ENCODE peak calls at places on chromosome 2, in five cellular contexts. R is cardiac fibroblast, T is fibroblast of villous mesenchyme, U is upper lobe of right lung, H is OCI-LY7. C is an unnamed sample.

GRCh38 chr2:196252408-196253114 is 81.2 kb upstream of the STK17B start:
- DNase-seq in R (peak; percentile 54), T (no peak), U (no peak), H (no peak), C (peak; percentile 65)

GRCh38 chr2:108383146-108383830 is 5.5 kb downstream of the SULT1C4 start:
- DNase-seq in R (no peak), T (no peak), U (no peak), H (peak; percentile 2), C (no peak)

GRCh38 chr2:146365041-146365440 is 1479.8 kb upstream of the ACVR2A start:
- DNase-seq in R (no peak), T (no peak), U (no peak), H (no peak), C (no peak)

GRCh38 chr2:69567157-69567908 is 76.2 kb downstream of the AAK1 start:
- DNase-seq in R (peak; percentile 56), T (no peak), U (no peak), H (no peak), C (peak; percentile 74)

GRCh38 chr2:200275281-200276103 is 31.0 kb upstream of the SPATS2L start:
- DNase-seq in R (no peak), T (no peak), U (no peak), H (no peak), C (peak; percentile 43)

GRCh38 chr2:40451926-40452605 is at the start of gene SLC8A1:
- DNase-seq in R (peak; percentile 58), T (peak; percentile 30), U (peak; percentile 75), H (peak; percentile 44), C (peak; percentile 48)

GRCh38 chr2:46171996-46172546 is 125.1 kb upstream of the EPAS1 start:
- DNase-seq in R (no peak), T (no peak), U (no peak), H (no peak), C (no peak)

GRCh38 chr2:109460553-109461324 is 153.0 kb downstream of the SEPTIN10 start:
- DNase-seq in R (no peak), T (no peak), U (peak; percentile 32), H (no peak), C (no peak)

GRCh38 chr2:6352906-6353515 is 512.7 kb downstream of the CMPK2 start:
- DNase-seq in R (no peak), T (peak; percentile 57), U (peak; percentile 76), H (peak; percentile 18), C (peak; percentile 44)

GRCh38 chr2:145123606-145124005 is 603.7 kb upstream of the ZEB2 start:
- DNase-seq in R (peak; percentile 40), T (peak; percentile 85), U (peak; percentile 56), H (no peak), C (peak; percentile 13)

GRCh38 chr2:154664248-154664647 is 34.2 kb upstream of the KCNJ3 start:
- DNase-seq in R (no peak), T (no peak), U (no peak), H (no peak), C (no peak)

GRCh38 chr2:149055751-149056150 is 17.3 kb downstream of the LYPD6B start:
- DNase-seq in R (no peak), T (no peak), U (no peak), H (no peak), C (no peak)

GRCh38 chr2:188285774-188286173 is 5.9 kb upstream of the GULP1 start:
- DNase-seq in R (no peak), T (no peak), U (no peak), H (no peak), C (no peak)

GRCh38 chr2:49961346-49961745 is 807.0 kb upstream of the FSHR start:
- DNase-seq in R (no peak), T (no peak), U (no peak), H (no peak), C (no peak)

GRCh38 chr2:189866296-189866695 is 82.0 kb downstream of the PMS1 start:
- DNase-seq in R (peak; percentile 27), T (no peak), U (no peak), H (no peak), C (peak; percentile 42)

GRCh38 chr2:40642261-40642660 is 190.4 kb upstream of the SLC8A1 start:
- DNase-seq in R (no peak), T (peak; percentile 3), U (no peak), H (no peak), C (peak; percentile 50)

GRCh38 chr2:234954551-234954992 is 2.8 kb downstream of the SH3BP4 start:
- DNase-seq in R (no peak), T (peak; percentile 52), U (no peak), H (no peak), C (peak; percentile 36)

GRCh38 chr2:119696494-119697030 is 17.6 kb downstream of the TMEM177 start:
- DNase-seq in R (no peak), T (no peak), U (no peak), H (peak; percentile 26), C (no peak)

GRCh38 chr2:30252723-30253688 is 21.7 kb downstream of the LBH start:
- DNase-seq in R (peak; percentile 85), T (peak; percentile 91), U (no peak), H (no peak), C (peak; percentile 65)

GRCh38 chr2:240605867-240606743 is 19.2 kb upstream of the GPR35 start:
- DNase-seq in R (no peak), T (no peak), U (peak; percentile 47), H (no peak), C (no peak)

GRCh38 chr2:145591109-145591809 is 1071.3 kb upstream of the ZEB2 start:
- DNase-seq in R (no peak), T (peak; percentile 37), U (no peak), H (no peak), C (peak; percentile 7)

DNA sequence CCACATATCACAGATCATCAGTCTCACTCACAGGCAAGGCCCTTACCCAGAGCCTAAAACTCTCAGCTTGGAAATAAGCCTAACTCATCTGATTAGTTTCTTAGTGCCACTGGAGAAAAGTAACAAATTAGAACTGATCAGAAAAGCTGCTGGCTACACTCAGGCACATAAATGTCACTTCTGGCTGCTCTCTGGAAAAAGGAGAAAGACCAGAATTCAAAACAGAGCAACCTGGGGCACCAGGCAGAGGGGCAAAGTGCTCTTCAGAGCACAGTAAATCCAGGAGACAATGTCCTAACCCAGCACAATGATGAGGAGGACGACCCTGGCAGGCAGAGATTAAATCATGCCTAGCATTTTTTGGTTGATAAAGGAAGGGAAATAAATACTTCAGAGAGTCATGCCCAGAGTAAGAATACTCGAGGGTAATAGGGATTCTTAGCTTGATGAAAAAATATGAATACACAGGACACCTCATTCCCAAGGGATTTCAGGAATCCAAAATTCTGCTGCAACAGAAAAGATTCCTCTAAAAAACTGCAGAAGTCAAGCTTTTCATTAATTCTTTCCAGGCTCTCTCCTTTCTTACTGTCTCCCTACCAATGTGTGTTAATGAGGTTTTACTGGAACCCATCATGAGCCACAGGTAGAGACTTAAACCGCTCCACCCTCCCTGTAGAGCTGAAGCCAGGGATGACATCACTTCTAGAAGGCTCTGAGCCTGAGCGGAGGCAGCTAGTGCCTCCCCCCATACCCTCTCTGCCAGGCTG is 3.6 kb downstream of the SDC1 start:
- DNase-seq in R (peak; percentile 62), T (peak; percentile 57), U (peak; percentile 10), H (no peak), C (peak; percentile 92)
- H3K4me3 ChIP-seq in R (no peak overlapping the region), T (no peak overlapping the region), U (no peak overlapping the region), H (no peak overlapping the region), C (no peak overlapping the region)

DNA sequence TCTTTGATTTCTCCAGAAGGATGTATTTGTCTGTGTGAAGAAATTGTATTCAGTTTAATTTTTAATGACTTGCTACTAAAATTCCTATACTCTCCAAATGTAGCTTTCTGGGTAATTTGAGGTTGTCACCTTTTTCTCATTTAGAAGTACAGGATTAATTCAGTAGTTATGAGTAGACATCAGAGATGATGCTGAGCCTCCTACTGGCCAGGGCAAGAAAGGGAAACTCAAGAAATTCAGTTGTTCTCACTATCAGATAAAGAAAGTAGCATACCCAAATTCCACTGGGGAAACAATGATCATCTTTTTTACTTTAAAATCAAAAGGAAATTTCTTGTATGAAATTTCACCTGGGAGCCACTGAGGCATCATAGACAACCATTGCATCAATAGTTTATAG is 199.4 kb downstream of the SATB2 start:
- DNase-seq in R (peak; percentile 23), T (no peak), U (no peak), H (peak; percentile 35), C (peak; percentile 18)
- TF ChIP-seq CTCF in R (peak; percentile 55), T (peak; percentile 42), U (no peak), H (peak; percentile 74), C (peak; percentile 57)

DNA sequence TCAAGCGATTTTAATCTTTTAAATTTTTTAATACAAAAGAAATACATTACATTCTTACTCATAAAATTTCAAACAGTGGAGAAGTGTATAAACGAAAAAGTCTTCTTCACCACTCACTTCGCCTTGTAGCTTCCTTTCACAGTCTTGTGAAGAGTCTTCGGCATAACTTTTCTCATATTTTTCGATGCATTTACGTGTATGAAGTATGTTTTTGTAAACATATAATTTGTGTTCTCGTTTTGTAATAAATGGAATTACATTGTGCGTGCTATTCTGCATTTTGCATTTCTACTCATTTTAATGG is 1.1 kb downstream of the SP140L start:
- DNase-seq in R (no peak), T (no peak), U (no peak), H (no peak), C (no peak)
- H3K4me3 ChIP-seq in R (no peak overlapping the region), T (peak overlapping the region; percentile 72), U (peak overlapping the region; percentile 51), H (peak overlapping the region; percentile 69), C (no peak overlapping the region)

GRCh38 chr2:104654813-104655212 is 199.1 kb upstream of the POU3F3 start:
- DNase-seq in R (no peak), T (no peak), U (no peak), H (no peak), C (no peak)

GRCh38 chr2:104658840-104659591 is 194.9 kb upstream of the POU3F3 start:
- DNase-seq in R (no peak), T (no peak), U (no peak), H (no peak), C (no peak)

GRCh38 chr2:104656496-104657310 is 197.2 kb upstream of the POU3F3 start:
- DNase-seq in R (no peak), T (no peak), U (no peak), H (no peak), C (no peak)

DNA sequence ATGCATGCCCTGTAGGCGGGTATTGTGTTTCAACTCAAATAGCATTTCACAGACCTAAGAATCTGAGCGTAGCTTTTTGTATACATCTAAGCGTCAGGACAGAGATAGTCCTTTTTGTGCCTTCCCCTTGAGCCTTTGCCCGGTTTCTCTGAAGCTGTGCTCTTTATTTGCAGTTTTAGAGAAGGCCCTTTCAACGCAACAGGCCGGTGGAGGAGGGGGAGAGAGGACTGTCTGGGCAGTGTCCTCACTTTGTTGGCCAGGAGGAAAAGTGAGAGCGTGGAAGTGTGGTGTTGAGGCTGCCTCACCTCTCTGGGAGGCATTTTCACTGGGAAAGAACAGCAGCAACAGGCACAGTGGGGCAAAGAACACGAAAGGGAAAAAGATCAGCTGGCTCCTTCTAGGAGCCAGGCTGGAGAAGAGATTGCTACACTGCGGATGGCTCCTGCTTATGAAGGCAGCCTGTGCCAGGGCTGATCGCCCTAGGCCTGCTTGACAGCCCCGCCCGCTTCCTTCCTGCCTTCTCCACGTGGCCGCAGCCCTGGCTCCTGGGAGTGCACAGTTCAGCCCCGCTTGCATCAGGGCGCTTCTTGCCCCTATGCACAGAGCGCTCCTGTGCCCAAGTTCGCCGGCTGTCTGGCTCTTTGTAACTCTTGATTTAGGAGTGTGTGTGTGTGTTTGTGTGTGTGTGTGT is 195.6 kb upstream of the POU3F3 start:
- DNase-seq in R (peak; percentile 4), T (no peak), U (peak; percentile 73), H (peak; percentile 2), C (peak; percentile 1)
- TF ChIP-seq CTCF in R (no peak), T (no peak), U (no peak), H (no peak), C (no peak)

C was measured in AG10803.